ENCODE peak calls at places on chromosome 10, in four cellular contexts. Y is BJ, O is posterior cingulate gyrus, K is GM03348. V is an unnamed sample.

GRCh38 chr10:24957624-24958435 is 5.4 kb upstream of the PRTFDC1 start:
- DNase-seq in K (peak), O (no peak), Y (peak), V (peak)

GRCh38 chr10:100654835-100655759 is 90.3 kb upstream of the PAX2 start:
- DNase-seq in K (no peak), Y (no peak), O (no peak), V (no peak)

GRCh38 chr10:9096288-9096687 is 1041.8 kb downstream of the GATA3 start:
- DNase-seq in Y (no peak), O (no peak), K (no peak), V (no peak)

GRCh38 chr10:88500656-88501055 is 82.5 kb downstream of the RNLS start:
- DNase-seq in K (no peak), Y (no peak), O (no peak), V (no peak)

GRCh38 chr10:117535045-117535751 is 7.3 kb upstream of the EMX2 start:
- DNase-seq in Y (no peak), K (peak), O (no peak), V (no peak)

GRCh38 chr10:82742478-82742877 is 867.5 kb downstream of the NRG3 start:
- DNase-seq in K (no peak), Y (no peak), O (no peak), V (peak)

GRCh38 chr10:31853629-31854028 is 75.0 kb downstream of the ARHGAP12 start:
- DNase-seq in K (no peak), O (no peak), Y (no peak), V (no peak)

GRCh38 chr10:15571570-15571969 is 148.2 kb downstream of the ITGA8 start:
- DNase-seq in Y (no peak), K (peak), O (no peak), V (no peak)

GRCh38 chr10:49028639-49029038 is 86.7 kb downstream of the VSTM4 start:
- DNase-seq in Y (no peak), K (no peak), O (no peak), V (no peak)

GRCh38 chr10:98602224-98602623 is 155.5 kb upstream of the HPS1 start:
- DNase-seq in O (no peak), K (no peak), Y (no peak), V (no peak)

GRCh38 chr10:36362257-36362656 is 720.2 kb upstream of the FZD8 start:
- DNase-seq in O (no peak), K (no peak), Y (no peak), V (no peak)

GRCh38 chr10:114429581-114430335 is 25.5 kb upstream of the AFAP1L2 start:
- DNase-seq in Y (no peak), K (no peak), O (no peak), V (no peak)

GRCh38 chr10:31147220-31147608 is 115.5 kb upstream of the ZNF438 start:
- DNase-seq in Y (peak), O (no peak), K (peak), V (peak)

GRCh38 chr10:86231796-86232560 is 134.6 kb downstream of the GRID1 start:
- DNase-seq in Y (no peak), K (no peak), O (no peak), V (no peak)

GRCh38 chr10:60048146-60048545 is 141.8 kb upstream of the CCDC6 start:
- DNase-seq in Y (no peak), K (peak), O (no peak), V (no peak)

GRCh38 chr10:102139281-102140110 is 6.7 kb downstream of the PPRC1 start:
- DNase-seq in Y (no peak), O (no peak), K (no peak), V (no peak)

GRCh38 chr10:75397571-75397921 is 4.0 kb downstream of the ZNF503 start:
- DNase-seq in K (peak), Y (no peak), O (no peak), V (no peak)

GRCh38 chr10:16999665-17000451 is 129.8 kb downstream of the CUBN start:
- DNase-seq in K (no peak), O (no peak), Y (no peak), V (no peak)

GRCh38 chr10:71845410-71846406 is 5.3 kb downstream of the PSAP start:
- DNase-seq in O (no peak), Y (no peak), K (no peak), V (no peak)

GRCh38 chr10:306007-306406 is 170.8 kb downstream of the ZMYND11 start:
- DNase-seq in O (no peak), K (peak), Y (no peak), V (no peak)

GRCh38 chr10:43026039-43026973 is 50.6 kb upstream of the RET start:
- DNase-seq in K (peak), O (no peak), Y (no peak), V (no peak)

GRCh38 chr10:35092851-35093250 is 2.7 kb upstream of the CUL2 start:
- DNase-seq in O (no peak), K (no peak), Y (no peak), V (no peak)

GRCh38 chr10:124240721-124241350 is 147.4 kb upstream of the CHST15 start:
- DNase-seq in K (no peak), O (no peak), Y (no peak), V (no peak)